ENCODE peak calls at places on chromosomes 13 and 19, in seven cellular contexts. B, Q, L, P, M, G and X are unnamed samples.

GRCh38 chr13:80654638-80655249 is 313.8 kb upstream of the SPRY2 start:
- DNase-seq in P (no peak), M (no peak), Q (no peak), G (peak; percentile 45), L (no peak), B (no peak), X (no peak)

GRCh38 chr19:27962260-27962659 is 1250.7 kb downstream of the UQCRFS1 start:
- DNase-seq in G (no peak), M (no peak), Q (no peak), L (no peak), P (no peak), B (no peak), X (no peak)

GRCh38 chr19:39436350-39436716 is 584 bp upstream of the RPS16 start:
- DNase-seq in Q (no peak), B (no peak), L (no peak), M (no peak), G (no peak), P (no peak), X (no peak)

GRCh38 chr13:66225071-66225470 is 1005.1 kb downstream of the PCDH9 start:
- DNase-seq in G (no peak), Q (no peak), P (no peak), B (no peak), M (no peak), L (no peak), X (peak; percentile 8)

GRCh38 chr19:14563989-14564650 is 7.7 kb downstream of the NDUFB7 start:
- DNase-seq in M (no peak), Q (no peak), P (no peak), B (peak; percentile 71), L (peak; percentile 86), G (no peak), X (peak; percentile 48)

GRCh38 chr13:32150794-32151193 is 119.2 kb downstream of the FRY start:
- DNase-seq in L (no peak), P (peak; percentile 89), M (peak; percentile 32), B (no peak), Q (peak; percentile 15), G (no peak), X (no peak)

GRCh38 chr19:52190679-52191293 is 934 bp downstream of the PPP2R1A start:
- DNase-seq in Q (peak; percentile 14), B (peak; percentile 25), M (peak; percentile 46), L (no peak), P (peak; percentile 69), G (peak; percentile 55), X (peak; percentile 25)

GRCh38 chr19:12720851-12721655 is 2.7 kb downstream of the TNPO2 start:
- DNase-seq in Q (peak; percentile 5), G (no peak), L (peak; percentile 51), P (no peak), B (no peak), M (no peak), X (no peak)

GRCh38 chr13:47933688-47934011 is 67.4 kb downstream of the SUCLA2 start:
- DNase-seq in L (no peak), P (no peak), Q (no peak), G (no peak), B (no peak), M (no peak), X (no peak)

GRCh38 chr13:98187155-98187726 is 10.2 kb upstream of the RNF113B start:
- DNase-seq in B (no peak), L (no peak), P (no peak), M (no peak), G (no peak), Q (no peak), X (no peak)

GRCh38 chr19:18456974-18457373 is 19.0 kb upstream of the ISYNA1 start:
- DNase-seq in L (no peak), Q (no peak), G (no peak), P (peak; percentile 93), M (no peak), B (no peak), X (no peak)

GRCh38 chr13:48741377-48741776 is 87.6 kb downstream of the CYSLTR2 start:
- DNase-seq in P (no peak), B (no peak), L (no peak), G (no peak), M (no peak), Q (no peak), X (no peak)

GRCh38 chr13:31807090-31807541 is 67.8 kb downstream of the RXFP2 start:
- DNase-seq in L (no peak), G (no peak), B (no peak), M (no peak), P (no peak), Q (no peak), X (no peak)

GRCh38 chr13:81957121-81957520 is 1616.2 kb upstream of the SPRY2 start:
- DNase-seq in M (no peak), P (no peak), Q (no peak), B (no peak), G (no peak), L (no peak), X (no peak)

GRCh38 chr13:48233886-48234488 is 981 bp downstream of the ITM2B start:
- DNase-seq in P (peak; percentile 65), M (no peak), L (no peak), B (no peak), Q (no peak), G (no peak), X (no peak)

GRCh38 chr13:69903081-69903480 is 204.5 kb upstream of the ATXN8OS start:
- DNase-seq in M (no peak), L (no peak), B (no peak), G (no peak), P (no peak), Q (no peak), X (no peak)

GRCh38 chr19:50377051-50377441 is 789 bp downstream of the NR1H2 start:
- DNase-seq in G (no peak), M (no peak), L (no peak), Q (no peak), P (peak; percentile 67), B (no peak), X (peak; percentile 66)

GRCh38 chr19:14361824-14362223 is 19.4 kb upstream of the ADGRE5 start:
- DNase-seq in G (no peak), L (peak; percentile 60), B (no peak), P (no peak), Q (no peak), M (no peak), X (no peak)

GRCh38 chr13:68304287-68304893 is 1074.3 kb upstream of the PCDH9 start:
- DNase-seq in L (peak; percentile 7), B (no peak), P (no peak), G (no peak), M (no peak), Q (no peak), X (no peak)

GRCh38 chr13:99559560-99559959 is 58.3 kb downstream of the TM9SF2 start:
- DNase-seq in B (no peak), L (no peak), Q (no peak), M (no peak), P (no peak), G (no peak), X (no peak)

GRCh38 chr19:47707135-47707925 is 5.9 kb upstream of the EHD2 start:
- DNase-seq in L (peak; percentile 84), M (peak; percentile 79), B (peak; percentile 55), Q (peak; percentile 54), G (peak; percentile 83), P (peak; percentile 88), X (peak; percentile 76)

GRCh38 chr19:14718522-14719113 is 28.8 kb downstream of the ZNF333 start:
- DNase-seq in Q (peak; percentile 0), M (no peak), B (no peak), P (no peak), L (no peak), G (no peak), X (no peak)

GRCh38 chr13:40613192-40613818 is 53.1 kb downstream of the FOXO1 start:
- DNase-seq in B (peak; percentile 35), L (peak; percentile 54), Q (no peak), G (no peak), P (peak; percentile 79), M (no peak), X (no peak)

GRCh38 chr19:13400296-13400695 is 106.0 kb downstream of the CACNA1A start:
- DNase-seq in M (no peak), B (no peak), G (no peak), L (no peak), P (no peak), Q (no peak), X (no peak)

GRCh38 chr13:63864171-63864902 is 2448.7 kb upstream of the PCDH20 start:
- DNase-seq in M (no peak), Q (no peak), B (no peak), P (no peak), L (no peak), G (no peak), X (no peak)

GRCh38 chr13:72686766-72687165 is 40.7 kb downstream of the MZT1 start:
- DNase-seq in L (no peak), M (no peak), B (no peak), G (no peak), P (no peak), Q (no peak), X (no peak)

GRCh38 chr13:51066091-51066831 is 44.8 kb downstream of the C13orf42 start:
- DNase-seq in L (no peak), Q (no peak), B (no peak), G (no peak), M (no peak), P (no peak), X (no peak)
- TF ChIP-seq CTCF in L (no peak), Q (no peak), B (no peak), G (no peak), M (no peak), P (no peak), X (no peak)

DNA sequence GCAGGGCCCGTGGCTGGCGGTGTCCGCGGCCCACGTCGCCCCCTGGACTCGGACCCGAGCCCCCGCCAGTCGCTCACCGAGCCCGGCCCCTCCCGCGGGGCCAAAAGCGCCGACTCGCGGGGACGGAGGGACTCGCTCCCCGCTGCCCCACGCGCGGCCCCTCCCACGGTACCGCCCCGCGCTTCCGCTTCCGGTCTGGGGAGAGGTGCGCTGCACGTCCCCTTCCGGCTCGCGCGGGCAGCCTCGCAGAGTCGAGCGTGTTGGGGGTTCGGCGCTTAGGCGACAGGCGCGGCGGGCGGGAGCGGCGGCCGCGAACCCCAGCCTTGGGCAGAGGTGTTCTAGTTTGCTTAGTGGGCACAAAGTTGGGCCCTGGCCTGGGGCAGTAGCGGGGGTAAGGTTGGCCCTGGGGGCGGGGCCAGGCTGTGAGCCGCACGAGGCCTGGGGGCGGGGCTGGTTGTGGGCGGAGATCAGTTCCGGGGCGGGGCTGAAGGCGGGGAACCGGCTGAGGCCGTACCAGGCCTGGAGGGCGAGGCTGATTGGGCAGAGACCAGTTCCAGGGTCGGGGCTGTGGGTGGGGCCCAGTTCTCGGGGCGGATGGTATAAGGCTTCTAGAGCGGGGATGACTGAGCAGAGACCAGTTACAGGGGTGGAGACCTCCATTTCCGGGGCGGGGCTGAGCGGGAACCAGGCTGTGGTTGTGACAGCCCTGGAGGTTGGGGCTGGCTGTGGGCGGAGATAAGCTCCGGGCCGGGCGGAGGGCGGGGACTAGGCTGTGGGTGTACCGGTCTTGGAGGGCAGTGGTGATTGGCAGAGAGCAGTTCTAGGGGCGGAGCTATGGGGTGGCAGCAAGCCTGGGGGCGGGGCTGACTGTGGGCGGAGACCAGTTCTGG is at the start of the genes MBD3L1 and ZNF558:
- DNase-seq in M (peak; percentile 99), P (peak; percentile 99), L (peak; percentile 95), B (peak; percentile 99), G (peak; percentile 99), Q (peak; percentile 97), X (peak; percentile 98)
- TF ChIP-seq CTCF in M (peak; percentile 20), P (no peak), L (no peak), B (no peak), G (peak; percentile 59), Q (peak; percentile 72), X (no peak)

GRCh38 chr19:28980236-28980868 is 232.6 kb downstream of the UQCRFS1 start:
- DNase-seq in B (no peak), P (no peak), Q (peak; percentile 71), G (no peak), L (no peak), M (no peak), X (no peak)
- TF ChIP-seq CTCF in B (no peak), P (no peak), Q (peak; percentile 79), G (no peak), L (no peak), M (no peak), X (peak; percentile 27)

GRCh38 chr13:114000151-114001040 is 26.5 kb upstream of the C13orf46 start:
- DNase-seq in M (no peak), Q (no peak), G (peak; percentile 23), P (no peak), B (no peak), L (no peak), X (no peak)
- TF ChIP-seq CTCF in M (no peak), Q (no peak), G (no peak), P (no peak), B (no peak), L (no peak), X (no peak)